ENCODE peak calls at places on chromosomes 2 and 18, in four cellular contexts. S is body of pancreas, V is breast epithelium, F is Peyer's patch. M is an unnamed sample.

GRCh38 chr2:95314598-95314963 is 17.4 kb downstream of the KCNIP3 start:
- DNase-seq in S (no peak), V (no peak), F (no peak), M (no peak)

GRCh38 chr2:49289711-49290110 is 135.4 kb upstream of the FSHR start:
- DNase-seq in S (no peak), V (no peak), F (no peak), M (no peak)

GRCh38 chr2:195092341-195092740 is 564.7 kb upstream of the SLC39A10 start:
- DNase-seq in S (no peak), V (no peak), F (no peak), M (no peak)

GRCh38 chr2:28510184-28510583 is 14.3 kb downstream of the PLB1 start:
- DNase-seq in S (peak), V (peak), F (peak), M (no peak)

GRCh38 chr2:20190862-20191713 is 33.8 kb downstream of the SDC1 start:
- DNase-seq in S (peak), V (no peak), F (no peak), M (no peak)

GRCh38 chr2:65991332-65991731 is 443.6 kb upstream of the MEIS1 start:
- DNase-seq in S (no peak), V (no peak), F (no peak), M (peak)

GRCh38 chr2:238706673-238707072 is 141.2 kb upstream of the TWIST2 start:
- DNase-seq in S (no peak), V (peak), F (no peak), M (no peak)

GRCh38 chr18:58271770-58272169 is 227.7 kb downstream of the NEDD4L start:
- DNase-seq in S (no peak), V (no peak), F (no peak), M (no peak)

GRCh38 chr2:72570401-72570800 is 255.4 kb downstream of the EXOC6B start:
- DNase-seq in S (no peak), V (no peak), F (no peak), M (no peak)

GRCh38 chr2:115573756-115574155 is 1131.3 kb downstream of the DPP10 start:
- DNase-seq in S (no peak), V (no peak), F (no peak), M (no peak)

GRCh38 chr2:157842106-157842879 is 33.8 kb downstream of the ACVR1 start:
- DNase-seq in S (no peak), V (no peak), F (no peak), M (no peak)

GRCh38 chr2:175111200-175111657 is 56.8 kb downstream of the ATF2 start:
- DNase-seq in S (no peak), V (no peak), F (no peak), M (no peak)

GRCh38 chr2:214108598-214108997 is 302.3 kb upstream of the VWC2L start:
- DNase-seq in S (no peak), V (no peak), F (no peak), M (no peak)

GRCh38 chr18:69215151-69215550 is 185.5 kb upstream of the DOK6 start:
- DNase-seq in S (no peak), V (no peak), F (no peak), M (no peak)

GRCh38 chr2:178284613-178285286 is 90.4 kb downstream of the OSBPL6 start:
- DNase-seq in S (no peak), V (no peak), F (no peak), M (no peak)

GRCh38 chr18:36455931-36456330 is 158.4 kb downstream of the FHOD3 start:
- DNase-seq in S (no peak), V (no peak), F (no peak), M (no peak)

GRCh38 chr2:134413430-134413829 is 159.6 kb downstream of the MGAT5 start:
- DNase-seq in S (no peak), V (no peak), F (no peak), M (no peak)

GRCh38 chr2:221405521-221405920 is 166.6 kb downstream of the EPHA4 start:
- DNase-seq in S (no peak), V (no peak), F (no peak), M (no peak)

GRCh38 chr2:215269397-215270117 is 42.3 kb upstream of the ATIC start:
- DNase-seq in S (peak), V (no peak), F (peak), M (peak)

GRCh38 chr2:71743995-71744675 is 290.8 kb downstream of the DYSF start:
- DNase-seq in S (no peak), V (no peak), F (no peak), M (peak)

GRCh38 chr2:24456610-24457556 is 34.2 kb upstream of the NCOA1 start:
- DNase-seq in S (peak), V (no peak), F (peak), M (peak)

GRCh38 chr2:145431181-145431951 is 911.4 kb upstream of the ZEB2 start:
- DNase-seq in S (peak), V (no peak), F (no peak), M (no peak)

GRCh38 chr2:226652388-226652787 is 147.2 kb downstream of the IRS1 start:
- DNase-seq in S (no peak), V (no peak), F (no peak), M (no peak)

GRCh38 chr2:6960659-6961058 is 43.4 kb downstream of the RNF144A start:
- DNase-seq in S (peak), V (no peak), F (no peak), M (peak)

GRCh38 chr2:1140389-1141003 is 189.8 kb downstream of the SNTG2 start:
- DNase-seq in S (peak), V (no peak), F (no peak), M (no peak)

GRCh38 chr18:73626221-73626620 is 521.4 kb downstream of the FBXO15 start:
- DNase-seq in S (no peak), V (no peak), F (no peak), M (no peak)

GRCh38 chr2:178136321-178137025 is 24.2 kb downstream of the RBM45 start:
- DNase-seq in S (no peak), V (no peak), F (no peak), M (no peak)

GRCh38 chr2:9191044-9191481 is 15.5 kb upstream of the ASAP2 start:
- DNase-seq in S (peak), V (peak), F (no peak), M (no peak)

GRCh38 chr2:207160115-207160514 is 5.6 kb downstream of the KLF7 start:
- DNase-seq in S (no peak), V (no peak), F (no peak), M (no peak)

GRCh38 chr18:73258375-73259087 is 390.7 kb upstream of the NETO1 start:
- DNase-seq in S (no peak), V (no peak), F (no peak), M (no peak)

GRCh38 chr18:24991220-24991575 is 360.8 kb downstream of the ZNF521 start:
- DNase-seq in S (peak), V (no peak), F (no peak), M (peak)

GRCh38 chr2:26555246-26556133 is 77.6 kb upstream of the OTOF start:
- DNase-seq in S (no peak), V (no peak), F (no peak), M (no peak)

GRCh38 chr2:235716875-235717496 is 223.1 kb downstream of the AGAP1 start:
- DNase-seq in S (peak), V (no peak), F (no peak), M (no peak)

DNA sequence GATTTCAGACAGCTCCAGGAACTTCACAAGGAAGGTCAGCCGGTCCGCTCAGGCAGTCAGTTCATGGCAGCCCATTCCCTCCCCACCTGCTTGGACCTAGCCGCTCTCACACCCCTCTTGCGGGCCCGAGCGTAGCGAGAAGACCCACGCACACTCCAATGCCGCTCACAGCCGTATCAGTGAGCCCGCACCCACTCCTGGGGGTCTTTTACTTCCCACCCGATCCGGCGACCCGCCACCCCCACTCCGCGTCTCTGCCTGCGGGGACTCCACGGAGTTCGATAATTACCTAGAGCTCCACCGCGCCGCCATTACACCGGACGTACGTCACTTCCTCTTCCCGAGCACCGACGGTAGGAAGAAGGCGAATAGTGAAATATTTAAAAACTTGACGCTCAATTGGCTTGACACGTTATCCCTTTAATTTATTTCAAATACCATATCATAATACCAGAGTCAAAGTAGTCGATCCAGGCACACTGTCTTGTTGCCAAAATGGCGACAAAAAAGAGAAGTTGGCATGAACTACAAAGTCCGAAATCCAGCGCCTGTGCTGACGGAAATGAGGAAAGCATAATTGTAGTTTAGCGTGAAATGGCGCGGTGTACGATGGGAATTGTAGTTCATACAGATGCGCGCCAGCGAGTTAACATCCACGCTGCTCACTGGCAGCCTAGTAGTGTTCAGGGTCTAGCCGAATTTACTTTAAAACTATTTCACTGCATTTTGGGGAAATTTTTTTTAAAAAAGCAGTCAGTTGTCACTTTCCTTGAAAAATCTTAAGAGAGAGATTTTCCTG is at the start of gene CWC22:
- DNase-seq in S (peak), V (peak), F (peak), M (peak)
- TF ChIP-seq POLR2A in S (peak), V (no peak), F (peak), M (peak)

DNA sequence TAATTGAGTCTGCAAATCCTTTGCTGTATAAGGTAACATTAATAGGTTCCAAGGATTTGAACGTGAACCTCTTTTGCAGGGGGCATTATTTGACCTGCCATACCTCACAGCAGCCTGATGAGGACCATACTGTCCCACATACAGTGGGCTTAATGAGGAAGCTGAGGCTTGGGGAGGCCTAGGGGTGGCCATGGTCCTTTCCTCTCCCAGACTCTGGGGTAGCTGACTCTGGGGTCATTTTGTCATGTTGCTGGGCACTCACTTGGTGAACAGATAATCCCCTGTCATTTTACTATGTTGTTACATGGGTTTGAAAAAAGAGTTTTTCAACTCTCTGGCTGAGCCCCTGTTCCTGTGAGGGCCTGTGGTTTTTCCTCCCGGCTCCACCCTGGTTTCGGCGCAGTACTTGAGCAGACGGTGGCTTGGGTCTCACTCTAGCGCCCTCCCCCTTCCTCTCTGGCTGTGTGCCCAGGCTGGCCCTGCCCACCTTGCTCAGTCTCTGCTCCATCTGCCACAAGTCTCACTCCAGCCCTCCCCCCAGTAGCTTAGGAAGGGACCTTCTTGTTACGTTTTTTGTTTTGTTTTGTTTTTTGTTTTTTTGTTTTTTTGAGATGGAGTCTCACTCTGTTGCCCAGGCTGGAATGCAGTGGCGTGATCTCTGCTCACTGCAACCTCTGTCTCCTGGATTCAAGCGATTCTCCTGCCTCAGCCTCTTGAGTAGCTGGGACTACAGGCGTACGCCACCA is 21.0 kb downstream of the INPP4A start:
- DNase-seq in S (peak), V (no peak), F (peak), M (peak)
- TF ChIP-seq POLR2A in S (no peak), V (no peak), F (no peak), M (no peak)

DNA sequence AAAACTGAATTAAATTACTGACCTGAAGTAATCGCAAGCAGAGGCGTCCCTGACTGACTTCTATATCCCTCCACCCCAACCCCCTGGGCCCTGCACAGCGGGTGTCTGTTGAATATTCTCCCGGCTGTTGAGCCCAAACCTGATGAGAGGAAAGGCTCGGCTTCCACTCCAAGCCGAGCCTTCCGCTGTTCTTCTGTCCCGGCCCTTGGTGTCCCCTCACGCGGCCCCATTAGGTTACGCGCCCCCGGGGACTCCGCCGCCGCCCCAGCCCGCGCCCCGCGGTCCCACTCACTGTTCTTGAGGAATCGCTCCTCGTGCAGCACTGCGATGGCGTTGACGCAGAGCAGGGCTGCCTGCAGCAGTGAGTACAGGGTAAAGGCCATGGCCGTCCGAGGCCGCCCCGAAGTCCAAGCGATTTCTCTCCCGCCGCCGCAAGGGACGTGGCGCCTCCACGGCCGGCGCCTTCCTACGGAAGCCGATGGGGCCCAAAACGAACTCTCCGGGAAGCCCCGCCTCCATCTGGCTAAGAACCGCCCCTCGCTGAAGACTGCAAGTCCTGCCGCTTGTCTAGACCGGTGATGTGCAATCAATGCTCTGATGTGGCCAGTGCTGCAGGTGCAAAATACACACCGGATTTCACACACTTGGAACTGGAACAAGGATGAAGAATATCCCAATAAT is at the start of gene IER3IP1:
- DNase-seq in S (peak), V (peak), F (peak), M (peak)
- TF ChIP-seq POLR2A in S (peak), V (no peak), F (peak), M (peak)

DNA sequence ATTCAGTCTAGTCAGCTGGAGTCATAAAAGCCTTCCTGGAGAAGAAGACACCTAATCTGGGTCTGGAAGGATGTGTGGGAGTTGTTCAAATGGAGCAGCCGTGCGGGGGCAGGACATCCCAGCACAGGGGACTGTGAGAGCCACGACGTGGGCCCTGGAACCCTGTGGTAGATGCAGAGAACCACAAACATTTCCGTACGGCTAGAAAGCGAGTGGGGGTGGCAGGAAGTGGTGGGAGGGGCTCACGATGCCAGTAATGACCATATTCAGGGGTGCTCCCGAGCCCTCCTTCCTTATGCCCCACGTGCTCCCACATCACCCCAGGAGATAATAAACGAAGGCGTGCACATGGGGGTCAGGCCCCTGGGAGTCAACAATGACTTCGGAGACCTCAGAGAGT is 21.0 kb upstream of the COL6A3 start:
- DNase-seq in S (no peak), V (no peak), F (peak), M (no peak)
- TF ChIP-seq POLR2A in S (no peak), V (no peak), F (no peak), M (no peak)

DNA sequence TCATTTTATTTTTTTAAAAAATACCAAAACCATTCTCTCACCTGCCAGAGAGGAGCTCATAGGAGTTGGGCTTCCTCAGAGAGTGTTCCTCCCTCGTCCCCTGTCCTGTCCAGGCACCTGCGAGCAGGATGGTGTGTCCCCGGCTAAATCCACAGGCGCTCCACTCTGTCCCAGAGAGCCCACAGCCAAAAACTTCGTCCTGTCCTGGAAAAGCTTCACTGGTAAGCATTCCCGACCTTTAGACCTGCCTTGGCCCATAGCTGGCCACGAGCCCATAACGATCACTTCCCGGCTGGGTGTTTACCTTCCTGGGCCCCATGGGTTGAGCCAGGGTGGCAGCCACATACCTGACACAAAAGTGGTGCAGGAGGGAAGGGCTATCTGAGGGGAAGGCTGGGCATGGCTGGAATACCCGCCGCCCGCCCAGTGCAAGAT is at the start of gene NGEF:
- DNase-seq in S (peak), V (peak), F (no peak), M (no peak)
- TF ChIP-seq POLR2A in S (peak), V (no peak), F (peak), M (no peak)

GRCh38 chr2:219385958-219386520 is 1.7 kb downstream of the DNPEP start:
- DNase-seq in S (no peak), V (no peak), F (no peak), M (no peak)

GRCh38 chr2:219388127-219388844 is 574 bp upstream of the DNPEP start:
- DNase-seq in S (peak), V (peak), F (peak), M (peak)

GRCh38 chr2:219387284-219388126 is at the start of gene DNPEP:
- DNase-seq in S (peak), V (peak), F (peak), M (peak)

GRCh38 chr2:219384872-219385271 is 2.8 kb downstream of the DNPEP start:
- DNase-seq in S (no peak), V (no peak), F (no peak), M (no peak)

DNA sequence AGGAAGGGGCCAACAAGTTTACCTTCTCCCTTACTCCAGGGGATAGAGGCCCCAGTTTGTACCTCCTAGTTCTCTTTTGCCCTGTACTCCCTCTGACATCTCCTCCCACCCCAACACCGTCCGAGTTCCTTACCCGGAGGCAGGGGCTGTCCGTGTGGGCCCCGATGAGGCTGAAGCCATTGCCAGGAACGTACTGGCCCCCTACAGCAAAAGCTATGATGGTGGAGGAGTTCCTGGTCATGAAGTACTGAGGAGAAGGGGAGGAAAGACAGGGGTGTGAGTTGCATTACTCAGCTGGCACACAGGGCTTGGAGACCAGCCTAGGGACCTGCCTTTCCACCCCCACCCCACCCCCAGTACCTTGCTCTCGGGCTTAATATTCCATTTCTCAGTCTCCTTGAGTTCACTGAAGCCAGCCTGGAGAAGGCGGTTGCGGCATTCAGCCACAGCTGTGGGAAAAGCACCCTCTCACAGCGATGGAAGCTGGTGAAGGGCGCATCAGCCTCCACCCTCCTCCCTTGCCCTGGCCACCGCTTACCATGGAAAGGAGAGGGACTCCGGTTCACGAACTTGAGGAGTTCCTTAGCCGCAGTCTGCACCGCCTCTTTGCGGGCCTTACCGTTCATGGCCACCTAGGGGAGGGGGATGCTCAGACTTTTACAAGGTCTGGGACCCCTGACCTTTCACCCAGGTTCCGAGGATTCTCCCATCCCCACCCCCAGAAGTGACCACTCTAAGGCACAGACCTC is 1.0 kb downstream of the DNPEP start:
- DNase-seq in S (no peak), V (no peak), F (no peak), M (no peak)
- TF ChIP-seq POLR2A in S (no peak), V (no peak), F (no peak), M (no peak)

DNA sequence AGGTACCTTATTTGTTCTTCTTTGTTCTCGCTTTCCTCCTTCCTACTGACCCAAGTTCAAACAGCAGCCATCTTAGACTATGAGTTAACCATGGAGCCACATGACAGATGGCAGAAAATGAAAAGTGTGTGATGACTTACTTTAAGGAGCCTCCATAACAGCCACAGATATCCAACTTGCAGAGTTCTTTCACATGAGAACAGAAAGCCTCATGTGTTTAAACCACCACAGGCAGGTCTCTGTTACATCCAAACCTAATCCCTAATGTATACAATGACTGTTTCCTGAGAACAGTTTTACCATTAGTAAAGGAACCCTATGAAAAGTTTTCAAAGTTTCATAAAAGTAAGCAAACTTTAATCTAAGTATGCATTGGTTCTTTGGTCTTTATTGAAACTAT is 20.3 kb downstream of the B4GALT6 start:
- DNase-seq in S (no peak), V (no peak), F (no peak), M (no peak)
- TF ChIP-seq POLR2A in S (no peak), V (no peak), F (no peak), M (no peak)

M was measured in gastrocnemius medialis.